ENCODE peak calls at places on chromosomes 2 and 18, in four cellular contexts. One of them, this sample, is unnamed.
A peak's percentile ranks its signal among the peaks of the same experiment; 100 is the strongest.

GRCh38 chr2:180219471-180219870 is 212.4 kb upstream of the CWC22 start:
- DNase-seq in K562: no peak
- DNase-seq in SK-N-SH: no peak
- DNase-seq in GM12878: no peak
- DNase-seq in this sample: no peak

GRCh38 chr2:71830497-71831207 is 317.0 kb downstream of the CYP26B1 start:
- DNase-seq in K562: no peak
- DNase-seq in GM12878: no peak
- DNase-seq in SK-N-SH: no peak
- DNase-seq in this sample: no peak

GRCh38 chr2:39512941-39513340 is 75.9 kb upstream of the MAP4K3 start:
- DNase-seq in GM12878: no peak
- DNase-seq in K562: no peak
- DNase-seq in SK-N-SH: no peak
- DNase-seq in this sample: no peak

GRCh38 chr2:118221952-118222594 is 133.8 kb downstream of the INSIG2 start:
- DNase-seq in K562: peak; percentile 47
- DNase-seq in GM12878: no peak
- DNase-seq in SK-N-SH: peak; percentile 72
- DNase-seq in this sample: no peak

GRCh38 chr2:96123290-96123689 is 6.9 kb upstream of the ADRA2B start:
- DNase-seq in GM12878: no peak
- DNase-seq in SK-N-SH: no peak
- DNase-seq in K562: no peak
- DNase-seq in this sample: no peak

GRCh38 chr2:239148495-239149200 is 252.2 kb downstream of the HDAC4 start:
- DNase-seq in SK-N-SH: no peak
- DNase-seq in GM12878: no peak
- DNase-seq in K562: no peak
- DNase-seq in this sample: no peak

GRCh38 chr2:79596403-79596802 is 83.6 kb downstream of the CTNNA2 start:
- DNase-seq in GM12878: no peak
- DNase-seq in K562: no peak
- DNase-seq in SK-N-SH: no peak
- DNase-seq in this sample: no peak

GRCh38 chr2:2763998-2764355 is 432.9 kb upstream of the MYT1L start:
- DNase-seq in K562: no peak
- DNase-seq in SK-N-SH: no peak
- DNase-seq in GM12878: no peak
- DNase-seq in this sample: no peak

GRCh38 chr2:168220971-168221819 is 26.2 kb downstream of the STK39 start:
- DNase-seq in K562: no peak
- DNase-seq in GM12878: no peak
- DNase-seq in SK-N-SH: no peak
- DNase-seq in this sample: no peak

GRCh38 chr2:46268986-46269385 is 28.2 kb upstream of the EPAS1 start:
- DNase-seq in SK-N-SH: no peak
- DNase-seq in GM12878: no peak
- DNase-seq in K562: no peak
- DNase-seq in this sample: no peak

GRCh38 chr18:36302676-36303075 is 5.2 kb downstream of the FHOD3 start:
- DNase-seq in GM12878: no peak
- DNase-seq in SK-N-SH: no peak
- DNase-seq in K562: no peak
- DNase-seq in this sample: no peak

GRCh38 chr18:63292844-63293683 is 26.5 kb downstream of the BCL2 start:
- DNase-seq in K562: no peak
- DNase-seq in GM12878: no peak
- DNase-seq in SK-N-SH: no peak
- DNase-seq in this sample: no peak

GRCh38 chr2:43460611-43461396 is 135.0 kb downstream of the THADA start:
- DNase-seq in GM12878: no peak
- DNase-seq in SK-N-SH: no peak
- DNase-seq in K562: no peak
- DNase-seq in this sample: no peak

GRCh38 chr2:219029829-219030165 is 11.5 kb downstream of the CFAP65 start:
- DNase-seq in K562: peak; percentile 84
- DNase-seq in GM12878: no peak
- DNase-seq in SK-N-SH: peak; percentile 93
- DNase-seq in this sample: peak; percentile 95

GRCh38 chr2:4358855-4359254 is 655.5 kb downstream of the DCDC2C start:
- DNase-seq in GM12878: no peak
- DNase-seq in K562: no peak
- DNase-seq in SK-N-SH: no peak
- DNase-seq in this sample: no peak

GRCh38 chr2:173132531-173132930 is 56.9 kb downstream of the MAP3K20 start:
- DNase-seq in GM12878: no peak
- DNase-seq in SK-N-SH: no peak
- DNase-seq in K562: no peak
- DNase-seq in this sample: no peak

GRCh38 chr2:74206180-74206688 is 7.8 kb downstream of the MTHFD2 start:
- DNase-seq in K562: peak; percentile 33
- DNase-seq in SK-N-SH: no peak
- DNase-seq in GM12878: peak; percentile 61
- DNase-seq in this sample: no peak

GRCh38 chr2:221572180-221572820 is at the start of gene EPHA4:
- DNase-seq in K562: peak; percentile 70
- DNase-seq in GM12878: no peak
- DNase-seq in SK-N-SH: peak; percentile 93
- DNase-seq in this sample: peak; percentile 87

GRCh38 chr2:239929504-239929903 is 95.6 kb downstream of the NDUFA10 start:
- DNase-seq in SK-N-SH: no peak
- DNase-seq in GM12878: no peak
- DNase-seq in K562: no peak
- DNase-seq in this sample: no peak

GRCh38 chr18:8264861-8265411 is 344.3 kb upstream of the RAB12 start:
- DNase-seq in SK-N-SH: peak; percentile 57
- DNase-seq in GM12878: no peak
- DNase-seq in K562: no peak
- DNase-seq in this sample: no peak

DNA sequence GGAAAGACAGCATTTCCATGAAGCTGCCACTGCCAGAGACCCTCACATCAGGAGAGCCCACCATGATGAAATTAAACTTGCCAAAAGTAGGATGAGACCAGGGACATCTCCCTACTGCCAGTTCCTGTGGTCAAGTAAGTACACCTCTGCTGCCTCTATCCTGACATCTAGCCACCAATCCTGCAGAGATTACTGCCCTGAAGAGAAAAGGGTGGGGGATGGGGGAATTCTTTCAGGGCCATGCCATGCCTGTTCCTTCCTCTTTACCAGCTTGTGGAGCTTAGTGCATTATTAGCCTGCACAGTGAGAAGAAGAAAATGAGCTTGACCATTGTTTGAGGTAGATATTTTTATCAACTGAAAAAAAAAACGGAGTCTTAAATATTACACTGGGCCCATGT is 397.2 kb upstream of the CDH2 start:
- DNase-seq in K562: no peak
- DNase-seq in SK-N-SH: no peak
- DNase-seq in GM12878: no peak
- DNase-seq in this sample: no peak
- H2AFZ ChIP-seq in K562: no peak overlapping the region
- H2AFZ ChIP-seq in SK-N-SH: no peak overlapping the region
- H2AFZ ChIP-seq in GM12878: no peak overlapping the region
- H2AFZ ChIP-seq in this sample: peak overlapping the region; percentile 90

GRCh38 chr2:240995041-240995960 is 3.1 kb upstream of the SNED1 start:
- DNase-seq in K562: no peak
- DNase-seq in SK-N-SH: no peak
- DNase-seq in GM12878: no peak
- DNase-seq in this sample: peak; percentile 39
- TF ChIP-seq YY1 in K562: no peak
- TF ChIP-seq YY1 in SK-N-SH: no peak
- TF ChIP-seq YY1 in GM12878: no peak
- TF ChIP-seq YY1 in this sample: no peak

GRCh38 chr2:21263622-21264021 is 139.9 kb downstream of the TDRD15 start:
- DNase-seq in GM12878: no peak
- DNase-seq in K562: no peak
- DNase-seq in SK-N-SH: no peak
- DNase-seq in this sample: no peak
- TF ChIP-seq NRF1 in GM12878: no peak
- TF ChIP-seq NRF1 in K562: no peak
- TF ChIP-seq NRF1 in SK-N-SH: no peak
- TF ChIP-seq NRF1 in this sample: no peak

GRCh38 chr2:140747097-140747496 is 1383.7 kb downstream of the LRP1B start:
- DNase-seq in SK-N-SH: no peak
- DNase-seq in K562: no peak
- DNase-seq in GM12878: no peak
- DNase-seq in this sample: no peak

GRCh38 chr2:140744379-140744778 is 1386.4 kb downstream of the LRP1B start:
- DNase-seq in GM12878: no peak
- DNase-seq in SK-N-SH: no peak
- DNase-seq in K562: no peak
- DNase-seq in this sample: no peak

DNA sequence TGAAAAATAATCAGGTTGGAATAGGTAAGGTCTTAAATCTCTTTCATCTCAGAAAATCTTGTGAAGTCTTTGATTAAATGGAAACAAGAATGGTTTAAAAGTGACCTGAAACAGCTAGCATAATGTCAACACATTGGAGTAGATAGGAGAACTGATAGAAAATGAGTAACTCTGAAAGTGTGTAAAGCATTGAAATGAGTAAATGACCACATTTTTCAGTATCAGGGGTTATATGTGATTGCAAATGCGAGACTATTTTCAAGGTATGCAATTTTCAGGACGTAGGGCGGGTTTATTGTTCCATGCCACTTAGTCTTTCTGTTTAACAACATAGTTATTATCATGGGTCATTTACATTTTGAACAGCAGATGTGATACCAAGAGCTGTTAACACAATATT is 1383.2 kb downstream of the LRP1B start:
- DNase-seq in GM12878: peak; percentile 0
- DNase-seq in SK-N-SH: no peak
- DNase-seq in K562: no peak
- DNase-seq in this sample: no peak
- H2AFZ ChIP-seq in GM12878: no peak overlapping the region
- H2AFZ ChIP-seq in SK-N-SH: no peak overlapping the region
- H2AFZ ChIP-seq in K562: no peak overlapping the region
- H2AFZ ChIP-seq in this sample: no peak overlapping the region

GRCh38 chr2:111977240-111977639 is 77.8 kb upstream of the TMEM87B start:
- DNase-seq in GM12878: no peak
- DNase-seq in K562: no peak
- DNase-seq in SK-N-SH: no peak
- DNase-seq in this sample: no peak
- TF ChIP-seq YY1 in GM12878: no peak
- TF ChIP-seq YY1 in K562: no peak
- TF ChIP-seq YY1 in SK-N-SH: no peak
- TF ChIP-seq YY1 in this sample: no peak